ENCODE peak calls at places on chromosome 16, in six cellular contexts. P, T, X, B, L and Q are unnamed samples.

GRCh38 chr16:84072014-84072413 is 29.4 kb upstream of the SLC38A8 start:
- DNase-seq in T (no peak), B (no peak), L (no peak), X (no peak), P (no peak), Q (no peak)

GRCh38 chr16:662095-662494 is 5.8 kb upstream of the RHOT2 start:
- DNase-seq in P (no peak), L (no peak), B (no peak), X (no peak), T (no peak), Q (no peak)

GRCh38 chr16:86082400-86083030 is 183.6 kb downstream of the IRF8 start:
- DNase-seq in B (peak; percentile 17), T (no peak), P (no peak), X (no peak), L (no peak), Q (no peak)

GRCh38 chr16:75789237-75789636 is 62.9 kb upstream of the CPHXL start:
- DNase-seq in B (no peak), T (no peak), L (no peak), X (no peak), P (no peak), Q (peak; percentile 2)

GRCh38 chr16:49000594-49000993 is 281.0 kb downstream of the CBLN1 start:
- DNase-seq in P (no peak), B (no peak), L (no peak), X (no peak), T (no peak), Q (no peak)

GRCh38 chr16:2008631-2009301 is 855 bp downstream of the ZNF598 start:
- DNase-seq in P (no peak), T (peak; percentile 62), B (no peak), L (no peak), X (peak; percentile 52), Q (no peak)

GRCh38 chr16:23274968-23275367 is 27.1 kb upstream of the SCNN1B start:
- DNase-seq in X (no peak), T (no peak), B (no peak), L (no peak), P (no peak), Q (no peak)

GRCh38 chr16:57277586-57277985 is 6.9 kb downstream of the PLLP start:
- DNase-seq in L (no peak), T (peak; percentile 55), P (no peak), B (no peak), X (peak; percentile 48), Q (no peak)

GRCh38 chr16:62038225-62038624 is 2.0 kb upstream of the CDH8 start:
- DNase-seq in X (no peak), P (no peak), T (no peak), B (no peak), L (no peak), Q (no peak)

GRCh38 chr16:62038646-62039045 is 2.4 kb upstream of the CDH8 start:
- DNase-seq in P (no peak), L (no peak), X (no peak), T (no peak), B (no peak), Q (no peak)

GRCh38 chr16:62036101-62036806 is at the start of gene CDH8:
- DNase-seq in L (no peak), B (peak; percentile 73), P (no peak), X (no peak), T (no peak), Q (no peak)

GRCh38 chr16:62036807-62037135 is 533 bp upstream of the CDH8 start:
- DNase-seq in X (no peak), L (no peak), B (no peak), T (no peak), P (no peak), Q (no peak)

GRCh38 chr16:62041401-62041800 is 5.2 kb upstream of the CDH8 start:
- DNase-seq in B (peak; percentile 47), T (no peak), X (no peak), L (no peak), P (no peak), Q (peak; percentile 7)
- TF ChIP-seq CTCF in B (peak; percentile 84), T (no peak), X (no peak), L (no peak), P (peak; percentile 58), Q (peak; percentile 58)

DNA sequence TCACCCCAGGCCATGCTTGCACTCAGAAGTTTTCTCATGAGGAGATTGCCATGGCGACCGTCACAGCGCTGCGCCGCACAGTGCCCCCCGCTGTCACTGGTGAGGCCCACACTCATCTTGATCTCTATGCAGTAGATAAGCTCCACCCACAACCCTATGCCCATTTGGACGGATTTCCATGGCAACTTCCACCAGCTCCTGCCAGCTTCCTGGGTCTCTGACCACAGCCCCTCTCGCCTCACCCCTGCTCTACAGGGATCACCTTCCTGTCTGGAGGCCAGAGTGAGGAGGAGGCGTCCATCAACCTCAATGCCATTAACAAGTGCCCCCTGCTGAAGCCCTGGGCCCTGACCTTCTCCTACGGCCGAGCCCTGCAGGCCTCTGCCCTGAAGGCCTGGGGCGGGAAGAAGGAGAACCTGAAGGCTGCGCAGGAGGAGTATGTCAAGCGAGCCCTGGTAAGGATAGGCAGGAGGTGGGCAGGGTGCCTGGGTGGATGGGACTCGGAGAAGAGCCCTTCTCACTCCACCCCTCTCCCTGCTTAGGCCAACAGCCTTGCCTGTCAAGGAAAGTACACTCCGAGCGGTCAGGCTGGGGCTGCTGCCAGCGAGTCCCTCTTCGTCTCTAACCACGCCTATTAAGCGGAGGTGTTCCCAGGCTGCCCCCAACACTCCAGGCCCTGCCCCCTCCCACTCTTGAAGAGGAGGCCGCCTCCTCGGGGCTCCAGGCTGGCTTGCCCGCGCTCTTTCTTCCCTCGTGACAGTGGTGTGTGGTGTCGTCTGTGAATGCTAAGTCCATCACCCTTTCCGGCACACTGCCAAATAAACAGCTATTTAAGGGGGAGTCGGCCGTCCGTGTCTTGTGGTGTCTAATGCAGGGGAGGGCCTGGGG is 4.3 kb downstream of the ALDOA start:
- DNase-seq in B (no peak), X (no peak), L (peak; percentile 60), T (no peak), P (no peak), Q (no peak)
- H3K4me3 ChIP-seq in B (no peak overlapping the region), X (no peak overlapping the region), L (no peak overlapping the region), T (no peak overlapping the region), P (no peak overlapping the region), Q (peak overlapping the region; percentile 39)

DNA sequence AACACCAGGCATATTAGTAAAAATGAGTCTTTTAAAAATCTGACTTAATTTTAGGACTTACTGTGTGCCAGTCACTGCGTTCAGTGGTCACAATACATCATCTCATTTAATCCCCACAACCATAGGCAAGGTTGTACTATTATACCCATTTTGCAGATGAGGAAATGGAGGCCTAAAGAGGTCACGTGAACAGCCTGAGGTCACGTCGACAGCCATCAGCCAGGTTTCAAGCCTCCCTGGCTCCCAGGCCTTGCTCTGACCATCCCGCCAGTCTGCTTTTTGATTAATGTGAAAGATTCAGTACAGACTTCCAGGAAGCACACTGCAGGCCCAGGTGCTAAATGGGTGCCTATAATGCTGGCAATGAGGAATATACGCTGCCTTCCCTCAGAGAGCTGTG is 86.3 kb upstream of the TOX3 start:
- DNase-seq in L (no peak), B (no peak), T (no peak), X (no peak), P (no peak), Q (no peak)
- TF ChIP-seq CTCF in L (no peak), B (no peak), T (no peak), X (no peak), P (no peak), Q (no peak)

GRCh38 chr16:53926209-53926608 is 222.3 kb downstream of the FTO start:
- DNase-seq in X (no peak), L (no peak), T (no peak), B (no peak), P (no peak), Q (no peak)

GRCh38 chr16:53922805-53923645 is 219.1 kb downstream of the FTO start:
- DNase-seq in L (no peak), B (no peak), T (no peak), P (no peak), X (no peak), Q (no peak)

GRCh38 chr16:53925011-53925410 is 221.1 kb downstream of the FTO start:
- DNase-seq in X (no peak), T (no peak), P (no peak), L (no peak), B (no peak), Q (no peak)

GRCh38 chr16:53922067-53922804 is 218.3 kb downstream of the FTO start:
- DNase-seq in B (no peak), L (no peak), X (no peak), T (no peak), P (no peak), Q (no peak)

DNA sequence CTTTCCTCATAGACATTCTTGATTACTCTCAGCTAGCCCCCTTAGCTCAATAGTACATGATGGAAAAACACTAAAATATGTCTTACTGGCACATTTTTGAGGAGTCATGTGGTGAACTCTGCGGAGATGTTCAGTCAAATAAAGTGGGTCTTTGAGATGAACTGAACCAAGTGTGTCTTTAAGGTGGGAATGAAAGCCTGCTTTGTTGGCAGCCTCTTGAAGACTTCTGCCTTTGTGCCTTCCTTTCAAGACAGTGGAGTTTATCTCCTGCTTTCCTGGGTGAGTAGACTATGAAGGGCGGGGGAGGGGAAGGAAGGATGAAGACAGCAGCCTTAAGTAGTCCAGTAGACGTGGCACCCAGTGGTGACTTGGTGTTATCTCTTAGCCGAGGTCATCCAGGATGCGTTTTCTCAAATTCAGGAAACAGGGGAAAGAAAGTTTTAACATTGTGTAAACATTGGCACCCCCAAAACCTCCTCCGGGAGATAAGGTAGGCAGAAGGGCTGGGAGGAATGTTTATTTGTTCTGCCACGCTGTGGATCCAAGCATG is 220.4 kb downstream of the FTO start:
- DNase-seq in T (no peak), B (no peak), P (no peak), X (no peak), L (no peak), Q (no peak)
- H3K4me3 ChIP-seq in T (no peak overlapping the region), B (no peak overlapping the region), P (no peak overlapping the region), X (no peak overlapping the region), L (no peak overlapping the region), Q (no peak overlapping the region)

GRCh38 chr16:27470567-27471431 is 68.8 kb downstream of the IL21R start:
- DNase-seq in X (no peak), T (peak; percentile 26), L (no peak), B (no peak), P (no peak), Q (no peak)
- TF ChIP-seq CTCF in X (no peak), T (no peak), L (no peak), B (no peak), P (no peak), Q (peak; percentile 3)

GRCh38 chr16:27312580-27313421 is 973 bp upstream of the IL4R start:
- DNase-seq in P (no peak), L (no peak), B (no peak), X (no peak), T (no peak), Q (no peak)
- H3K4me3 ChIP-seq in P (peak overlapping the region; percentile 70), L (peak overlapping the region; percentile 90), B (peak overlapping the region; percentile 48), X (peak overlapping the region; percentile 91), T (no peak overlapping the region), Q (peak overlapping the region; percentile 81)

GRCh38 chr16:24538756-24539294 is 541 bp upstream of the RBBP6 start:
- DNase-seq in T (no peak), X (no peak), P (no peak), B (no peak), L (no peak), Q (peak; percentile 23)

GRCh38 chr16:24539850-24540484 is 601 bp downstream of the RBBP6 start:
- DNase-seq in X (peak; percentile 55), L (peak; percentile 73), B (no peak), T (peak; percentile 80), P (peak; percentile 69), Q (no peak)

GRCh38 chr16:24537474-24538337 is 1.7 kb upstream of the RBBP6 start:
- DNase-seq in L (no peak), P (no peak), X (no peak), B (no peak), T (no peak), Q (no peak)

GRCh38 chr16:24540575-24541240 is 1.3 kb downstream of the RBBP6 start:
- DNase-seq in B (no peak), P (no peak), X (peak; percentile 25), L (no peak), T (no peak), Q (no peak)

GRCh38 chr16:24539295-24539849 is at the start of gene RBBP6:
- DNase-seq in B (peak; percentile 96), T (peak; percentile 96), P (peak; percentile 95), X (peak; percentile 93), L (peak; percentile 95), Q (peak; percentile 78)
- TF ChIP-seq CTCF in B (peak; percentile 71), T (peak; percentile 56), P (peak; percentile 57), X (no peak), L (no peak), Q (peak; percentile 68)